ENCODE peak calls at places on chromosomes 12 and 14, in seven cellular contexts. B, N, M, I, P, F and L are unnamed samples.

GRCh38 chr14:92215579-92215978 is 93.8 kb downstream of the CPSF2 start:
- DNase-seq in N (no peak), I (no peak), M (no peak), P (no peak), B (no peak), F (no peak), L (no peak)

GRCh38 chr14:52048641-52049204 is 20.1 kb downstream of the NID2 start:
- DNase-seq in M (no peak), N (peak; percentile 46), F (no peak), I (no peak), B (no peak), P (no peak), L (no peak)

GRCh38 chr14:41285193-41285748 is 321.4 kb upstream of the LRFN5 start:
- DNase-seq in B (no peak), M (no peak), P (no peak), N (no peak), I (no peak), F (peak; percentile 19), L (no peak)

GRCh38 chr12:7935773-7936581 is at the start of gene SLC2A3:
- DNase-seq in B (no peak), I (peak; percentile 58), N (peak; percentile 50), P (peak; percentile 75), F (peak; percentile 96), M (peak; percentile 87), L (no peak)

GRCh38 chr14:98785578-98785977 is 486.4 kb downstream of the BCL11B start:
- DNase-seq in B (no peak), N (no peak), M (no peak), I (no peak), P (no peak), F (no peak), L (no peak)

GRCh38 chr12:124704619-124705018 is 137.2 kb upstream of the NCOR2 start:
- DNase-seq in P (no peak), N (no peak), F (no peak), M (no peak), B (no peak), I (no peak), L (no peak)

GRCh38 chr12:9065607-9065856 is 50.2 kb downstream of the A2M start:
- DNase-seq in M (no peak), B (no peak), P (no peak), I (no peak), N (no peak), F (no peak), L (no peak)

GRCh38 chr12:107320929-107321618 is 227.7 kb upstream of the CRY1 start:
- DNase-seq in N (no peak), I (peak; percentile 27), M (peak; percentile 82), B (peak; percentile 77), P (no peak), F (no peak), L (no peak)